ENCODE peak calls at places on chromosomes 5 and 9, in seven cellular contexts. C is neural progenitor cell, G is GM23248, I is K562, P is fibroblast of lung, M is H1, F is HCT116. Q is an unnamed sample. For H3K36me3 and H3K4me1, the result is how much of the 10 kb centered on the place peaks cover.

GRCh38 chr5:40485021-40485998 is 194.4 kb upstream of the PTGER4 start:
- DNase-seq in C (no peak), G (no peak), I (no peak), P (peak), M (no peak), F (no peak), Q (no peak)

GRCh38 chr9:99905833-99906402 is 536 bp upstream of the STX17 start:
- DNase-seq in C (no peak), G (peak), I (no peak), P (no peak), M (no peak), F (no peak), Q (peak)

GRCh38 chr5:154756871-154757646 is 1.9 kb downstream of the LARP1 start:
- DNase-seq in C (peak), G (peak), I (peak), P (peak), M (no peak), F (no peak), Q (peak)

GRCh38 chr5:326109-326508 is 4.6 kb downstream of the AHRR start:
- DNase-seq in C (no peak), G (no peak), I (no peak), P (no peak), M (no peak), F (no peak), Q (no peak)

GRCh38 chr9:22005700-22006605 is 3.2 kb downstream of the CDKN2B start:
- DNase-seq in C (peak), G (no peak), I (no peak), P (peak), M (no peak), F (no peak), Q (no peak)

GRCh38 chr5:9104576-9105339 is 441.1 kb downstream of the SEMA5A start:
- DNase-seq in C (no peak), G (no peak), I (no peak), P (peak), M (no peak), F (no peak), Q (no peak)

GRCh38 chr5:14349029-14349428 is 205.9 kb downstream of the TRIO start:
- DNase-seq in C (no peak), G (no peak), I (no peak), P (no peak), M (no peak), F (no peak), Q (no peak)

GRCh38 chr5:74272019-74272775 is 368.3 kb downstream of the ENC1 start:
- DNase-seq in C (no peak), G (peak), I (no peak), P (no peak), M (peak), F (no peak), Q (no peak)

GRCh38 chr9:19161257-19162025 is 34.1 kb upstream of the PLIN2 start:
- DNase-seq in C (no peak), G (peak), I (peak), P (peak), M (no peak), F (peak), Q (peak)

GRCh38 chr9:15529566-15530324 is 19.0 kb upstream of the PSIP1 start:
- DNase-seq in C (no peak), G (no peak), I (no peak), P (no peak), M (no peak), F (no peak), Q (no peak)

GRCh38 chr5:163504091-163504931 is 1.1 kb upstream of the MAT2B start:
- DNase-seq in C (peak), G (peak), I (peak), P (peak), M (no peak), F (no peak), Q (peak)

GRCh38 chr5:180990889-180991257 is 2.2 kb downstream of the BTNL3 start:
- DNase-seq in C (no peak), G (no peak), I (no peak), P (no peak), M (no peak), F (no peak), Q (peak)

GRCh38 chr5:143932584-143932983 is 120.6 kb downstream of the HMHB1 start:
- DNase-seq in C (no peak), G (peak), I (no peak), P (no peak), M (no peak), F (no peak), Q (no peak)

GRCh38 chr9:37037744-37038640 is 3.9 kb upstream of the PAX5 start:
- DNase-seq in C (peak), G (peak), I (no peak), P (no peak), M (no peak), F (no peak), Q (no peak)

GRCh38 chr5:172788771-172789686 is 18.0 kb upstream of the DUSP1 start:
- DNase-seq in C (no peak), G (peak), I (peak), P (peak), M (no peak), F (no peak), Q (peak)

GRCh38 chr9:132597073-132597775 is 14.8 kb downstream of the BARHL1 start:
- DNase-seq in C (no peak), G (no peak), I (no peak), P (peak), M (no peak), F (no peak), Q (no peak)

GRCh38 chr9:79611091-79611614 is 39.4 kb downstream of the TLE4 start:
- DNase-seq in C (peak), G (peak), I (no peak), P (peak), M (no peak), F (no peak), Q (no peak)

GRCh38 chr5:16626696-16627264 is 10.0 kb upstream of the RETREG1 start:
- DNase-seq in C (no peak), G (peak), I (no peak), P (no peak), M (no peak), F (no peak), Q (no peak)

GRCh38 chr5:81397169-81397568 is 3.2 kb upstream of the ACOT12 start:
- DNase-seq in C (no peak), G (peak), I (no peak), P (peak), M (no peak), F (no peak), Q (no peak)

GRCh38 chr5:154575869-154576806 is 98.1 kb upstream of the HAND1 start:
- DNase-seq in C (no peak), G (no peak), I (no peak), P (no peak), M (no peak), F (no peak), Q (no peak)

GRCh38 chr9:1875921-1876448 is 139.2 kb upstream of the SMARCA2 start:
- DNase-seq in C (no peak), G (no peak), I (no peak), P (no peak), M (no peak), F (no peak), Q (no peak)

GRCh38 chr5:75335952-75336624 is 932 bp upstream of the HMGCR start:
- DNase-seq in C (no peak), G (peak), I (peak), P (peak), M (no peak), F (peak), Q (peak)

GRCh38 chr9:135137398-135137832 is 49.9 kb downstream of the OLFM1 start:
- DNase-seq in C (peak), G (peak), I (peak), P (no peak), M (no peak), F (no peak), Q (no peak)

GRCh38 chr5:148408092-148408491 is 24.3 kb downstream of the FBXO38 start:
- DNase-seq in C (no peak), G (no peak), I (no peak), P (no peak), M (no peak), F (no peak), Q (no peak)

GRCh38 chr9:124078641-124079040 is 67.1 kb downstream of the LHX2 start:
- DNase-seq in C (no peak), G (peak), I (no peak), P (peak), M (no peak), F (no peak), Q (no peak)

GRCh38 chr5:172285226-172286143 is 1.9 kb upstream of the UBTD2 start:
- DNase-seq in C (no peak), G (peak), I (no peak), P (no peak), M (no peak), F (no peak), Q (no peak)

GRCh38 chr9:95373765-95374435 is 56.4 kb upstream of the FANCC start:
- DNase-seq in C (no peak), G (no peak), I (no peak), P (no peak), M (no peak), F (no peak), Q (no peak)

GRCh38 chr9:36316629-36317317 is 58.5 kb upstream of the GNE start:
- DNase-seq in C (no peak), G (no peak), I (no peak), P (no peak), M (no peak), F (no peak), Q (peak)

GRCh38 chr9:71725590-71726338 is 42.5 kb downstream of the CEMIP2 start:
- DNase-seq in C (no peak), G (peak), I (peak), P (peak), M (no peak), F (peak), Q (no peak)

GRCh38 chr5:73996181-73996770 is 370.3 kb downstream of the ARHGEF28 start:
- DNase-seq in C (no peak), G (no peak), I (no peak), P (no peak), M (no peak), F (no peak), Q (no peak)

GRCh38 chr9:86730165-86730928 is 217.0 kb downstream of the GAS1 start:
- DNase-seq in C (no peak), G (peak), I (no peak), P (peak), M (no peak), F (no peak), Q (no peak)

GRCh38 chr9:32414856-32415255 is 30.4 kb downstream of the ACO1 start:
- DNase-seq in C (no peak), G (no peak), I (no peak), P (no peak), M (no peak), F (no peak), Q (no peak)

GRCh38 chr9:98929866-98930265 is 13.8 kb upstream of the COL15A1 start:
- DNase-seq in C (no peak), G (no peak), I (peak), P (peak), M (no peak), F (no peak), Q (no peak)

GRCh38 chr9:112120046-112120373 is 55.1 kb downstream of the SUSD1 start:
- DNase-seq in C (no peak), G (no peak), I (no peak), P (no peak), M (no peak), F (no peak), Q (peak)

GRCh38 chr9:134179918-134180785 is 15.8 kb upstream of the RNU6ATAC start:
- DNase-seq in C (no peak), G (no peak), I (no peak), P (no peak), M (no peak), F (no peak), Q (no peak)

DNA sequence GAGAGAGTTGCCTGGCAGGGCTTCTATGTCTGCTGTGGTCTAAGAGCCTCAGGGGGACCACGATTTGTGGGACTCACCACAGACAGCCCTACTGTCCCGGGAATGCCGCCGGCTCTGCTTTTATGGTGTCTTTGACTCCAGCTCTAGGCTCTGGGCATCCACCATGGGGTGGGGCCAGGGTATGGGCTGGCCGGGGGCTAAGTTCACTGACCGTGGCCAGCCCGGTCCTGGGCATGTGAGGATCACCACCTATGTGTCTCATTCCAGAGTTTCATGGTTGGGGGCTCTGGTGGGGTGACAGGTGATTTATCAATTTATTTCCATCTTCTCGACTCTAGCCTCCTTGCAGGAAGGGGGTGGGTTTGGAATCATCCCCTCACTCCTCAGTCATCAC is 139.4 kb downstream of the GADD45G start:
- DNase-seq in C (no peak), G (no peak), I (no peak), P (no peak), M (no peak), F (no peak), Q (no peak)
- H3K9ac ChIP-seq in C (no peak), G (no peak), I (no peak), P (no peak), M (no peak), F (no peak), Q (peak)

GRCh38 chr9:114339130-114339908 is 9.7 kb downstream of the ORM2 start:
- DNase-seq in C (peak), G (peak), I (peak), P (peak), M (peak), F (no peak), Q (peak)
- H3K36me3 ChIP-seq in C (under half), G (under half), I (under half), P (under half), M (half or more), F (under half), Q (under half)

DNA sequence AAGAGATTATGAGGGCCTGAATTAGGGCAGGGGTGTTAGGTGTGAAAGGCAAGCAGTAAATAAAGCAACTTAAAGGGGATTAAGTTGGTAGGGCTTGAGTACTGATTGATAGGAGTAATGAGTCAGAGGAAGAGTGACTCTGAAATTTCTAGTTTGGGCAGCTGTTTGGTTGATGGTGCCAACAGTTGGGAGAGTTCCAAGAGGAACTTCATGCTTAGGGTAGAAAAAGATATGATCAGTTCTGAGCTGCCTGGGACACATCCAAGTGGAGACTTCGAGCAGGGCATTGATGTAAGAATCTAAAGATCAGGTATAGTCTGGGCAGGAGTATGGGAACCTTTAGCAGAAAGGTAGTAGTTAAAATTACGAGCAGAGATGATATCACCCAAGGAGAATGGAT is 10.2 kb downstream of the MAMDC2 start:
- DNase-seq in C (no peak), G (no peak), I (no peak), P (no peak), M (no peak), F (peak), Q (no peak)
- H3K4me1 ChIP-seq in C (under half), G (under half), I (under half), P (under half), M (under half), F (under half), Q (under half)

GRCh38 chr5:78858401-78858800 is 126.7 kb downstream of the ARSB start:
- DNase-seq in C (no peak), G (no peak), I (no peak), P (no peak), M (no peak), F (no peak), Q (no peak)
- H3K9ac ChIP-seq in C (no peak), G (no peak), I (no peak), P (no peak), M (no peak), F (no peak), Q (no peak)

DNA sequence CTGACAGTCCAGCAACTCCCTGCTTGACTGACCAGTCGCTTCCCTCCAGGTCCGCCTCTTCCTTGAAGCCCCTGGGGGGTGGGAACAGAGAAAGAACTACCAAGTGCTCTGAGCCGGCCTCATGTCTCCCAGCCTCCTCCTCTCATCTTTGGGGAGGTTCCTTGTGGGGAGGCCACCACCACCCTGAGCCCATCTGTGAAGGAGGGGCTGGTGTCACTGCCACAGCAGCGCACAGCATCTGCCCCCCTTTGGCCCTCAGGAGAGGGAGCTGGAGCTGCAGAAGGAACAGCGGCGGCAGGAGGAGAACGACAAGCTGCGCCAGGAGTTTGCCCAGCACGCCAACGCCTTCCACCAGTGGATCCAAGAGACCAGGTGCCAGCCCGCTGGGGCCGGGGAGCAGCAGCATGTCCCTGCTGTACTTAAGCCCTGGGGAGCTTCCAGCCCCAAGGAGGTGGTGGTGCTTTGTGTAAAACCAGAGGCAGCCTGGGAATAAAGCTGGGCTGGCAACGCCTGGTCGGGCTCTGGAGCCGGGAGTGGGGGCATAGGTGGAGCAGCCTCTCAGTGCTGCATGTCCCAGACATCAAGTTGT is 29.4 kb downstream of the DYNC2I2 start:
- DNase-seq in C (no peak), G (no peak), I (no peak), P (no peak), M (no peak), F (no peak), Q (no peak)
- H3K36me3 ChIP-seq in C (under half), G (half or more), I (under half), P (half or more), M (under half), F (under half), Q (under half)

DNA sequence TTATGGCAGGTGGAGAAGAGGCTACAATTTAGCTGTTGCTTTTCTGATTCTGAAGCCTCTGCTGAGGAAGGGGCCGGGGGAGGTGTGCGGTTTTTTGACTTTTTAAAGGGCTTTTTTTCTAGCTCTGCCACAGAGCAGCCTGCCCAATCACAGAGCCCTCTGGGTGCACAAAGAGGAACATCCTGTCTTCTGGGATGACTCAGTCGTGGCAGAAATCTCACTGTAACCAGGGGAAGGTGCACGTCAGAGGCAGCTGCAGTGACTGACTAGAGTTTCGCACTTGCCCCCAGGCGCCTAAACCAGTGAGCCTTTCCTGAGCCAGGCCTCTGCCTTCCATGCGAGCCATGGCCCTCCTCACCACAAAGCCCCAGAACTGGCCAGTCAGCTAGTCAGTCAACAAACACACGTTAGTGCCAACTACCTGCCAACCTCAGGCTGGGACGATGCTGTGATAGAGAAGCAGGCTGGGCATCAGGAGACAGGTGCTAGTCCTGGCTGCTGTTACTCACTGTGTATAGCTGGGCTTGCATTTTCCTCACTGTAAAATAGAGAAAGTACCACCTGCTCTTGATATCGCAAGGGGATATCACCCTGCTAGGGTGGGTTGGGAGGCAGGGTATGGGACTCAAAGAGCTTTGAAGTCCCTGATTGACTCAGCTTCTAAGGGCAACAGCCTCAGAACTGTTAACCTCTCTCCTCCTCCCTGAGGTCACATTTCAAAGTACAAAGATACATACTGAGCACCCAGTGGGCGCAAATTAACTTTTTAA is 2.2 kb downstream of the AKNA start:
- DNase-seq in C (no peak), G (peak), I (no peak), P (peak), M (no peak), F (peak), Q (peak)
- H3K4me1 ChIP-seq in C (half or more), G (under half), I (under half), P (under half), M (under half), F (under half), Q (under half)

GRCh38 chr5:126849101-126849678 is 72.3 kb downstream of the LMNB1 start:
- DNase-seq in C (no peak), G (peak), I (no peak), P (peak), M (no peak), F (no peak), Q (no peak)

GRCh38 chr5:126851441-126852103 is 74.6 kb downstream of the LMNB1 start:
- DNase-seq in C (no peak), G (no peak), I (no peak), P (no peak), M (no peak), F (no peak), Q (no peak)

GRCh38 chr5:126854526-126855110 is 77.7 kb downstream of the LMNB1 start:
- DNase-seq in C (no peak), G (no peak), I (no peak), P (no peak), M (no peak), F (no peak), Q (no peak)

GRCh38 chr5:126852916-126853315 is 76.0 kb downstream of the LMNB1 start:
- DNase-seq in C (no peak), G (no peak), I (no peak), P (no peak), M (no peak), F (no peak), Q (no peak)

DNA sequence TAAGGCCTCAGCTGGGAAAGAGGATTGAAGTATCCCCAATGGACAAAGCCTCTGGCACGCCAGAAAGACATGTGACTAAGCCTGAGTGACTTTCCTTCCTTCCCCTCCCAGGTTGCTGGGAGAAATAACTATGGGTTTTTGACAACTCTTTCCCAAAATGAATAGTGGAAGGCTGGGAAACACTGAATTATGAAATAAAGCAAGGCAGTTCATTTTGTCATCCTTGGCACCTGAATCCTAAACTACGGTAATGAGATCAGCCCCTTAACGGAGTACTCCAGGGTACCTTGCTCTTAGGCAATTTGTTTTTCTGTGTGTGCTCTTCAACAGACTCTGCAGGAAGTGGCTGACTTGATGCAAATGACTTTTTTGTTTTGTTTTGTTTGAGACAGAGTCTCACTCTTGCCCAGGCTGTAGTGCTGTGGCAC is 75.2 kb downstream of the LMNB1 start:
- DNase-seq in C (no peak), G (peak), I (no peak), P (no peak), M (no peak), F (no peak), Q (no peak)
- H3K9ac ChIP-seq in C (no peak), G (no peak), I (no peak), P (no peak), M (no peak), F (no peak), Q (no peak)

GRCh38 chr5:32595118-32595517 is 9.8 kb downstream of the SUB1 start:
- DNase-seq in C (no peak), G (no peak), I (no peak), P (no peak), M (no peak), F (no peak), Q (no peak)
- H3K36me3 ChIP-seq in C (under half), G (half or more), I (half or more), P (under half), M (half or more), F (half or more), Q (under half)

GRCh38 chr9:128928624-128929023 is 7.8 kb downstream of the PHYHD1 start:
- DNase-seq in C (no peak), G (no peak), I (no peak), P (no peak), M (no peak), F (no peak), Q (no peak)
- H3K4me1 ChIP-seq in C (under half), G (under half), I (under half), P (under half), M (under half), F (under half), Q (under half)

Q was measured in colonic mucosa.